ENCODE peak calls at places on chromosomes 2 and 18, in four cellular contexts. One of them, this sample, is unnamed.

GRCh38 chr18:75375341-75375740 is 52.2 kb downstream of the SMIM21 start:
- DNase-seq in K562: no peak
- DNase-seq in SK-N-SH: no peak
- DNase-seq in H1: no peak
- DNase-seq in this sample: no peak

GRCh38 chr2:120245520-120245835 is 7.2 kb upstream of the RALB start:
- DNase-seq in K562: no peak
- DNase-seq in SK-N-SH: no peak
- DNase-seq in H1: no peak
- DNase-seq in this sample: no peak

GRCh38 chr18:26307161-26307773 is 81.0 kb downstream of the TAF4B start:
- DNase-seq in K562: peak
- DNase-seq in SK-N-SH: peak
- DNase-seq in H1: no peak
- DNase-seq in this sample: no peak

GRCh38 chr2:18641823-18642222 is 52.5 kb upstream of the NT5C1B start:
- DNase-seq in K562: no peak
- DNase-seq in SK-N-SH: no peak
- DNase-seq in H1: no peak
- DNase-seq in this sample: no peak

GRCh38 chr2:221818569-221818968 is 246.5 kb upstream of the EPHA4 start:
- DNase-seq in K562: no peak
- DNase-seq in SK-N-SH: no peak
- DNase-seq in H1: no peak
- DNase-seq in this sample: no peak

GRCh38 chr2:219125225-219125885 is 35.3 kb downstream of the NHEJ1 start:
- DNase-seq in K562: peak
- DNase-seq in SK-N-SH: no peak
- DNase-seq in H1: no peak
- DNase-seq in this sample: no peak

GRCh38 chr2:69567909-69568300 is 75.6 kb downstream of the AAK1 start:
- DNase-seq in K562: no peak
- DNase-seq in SK-N-SH: no peak
- DNase-seq in H1: no peak
- DNase-seq in this sample: no peak

GRCh38 chr2:236063994-236064393 is 104.2 kb downstream of the GBX2 start:
- DNase-seq in K562: no peak
- DNase-seq in SK-N-SH: no peak
- DNase-seq in H1: no peak
- DNase-seq in this sample: no peak

GRCh38 chr18:79393626-79394401 is 1.9 kb upstream of the NFATC1 start:
- DNase-seq in K562: peak
- DNase-seq in SK-N-SH: peak
- DNase-seq in H1: no peak
- DNase-seq in this sample: peak

GRCh38 chr18:21363411-21363810 is 121.4 kb downstream of the GREB1L start:
- DNase-seq in K562: no peak
- DNase-seq in SK-N-SH: no peak
- DNase-seq in H1: no peak
- DNase-seq in this sample: no peak

GRCh38 chr2:174337337-174338154 is 2.8 kb downstream of the SP9 start:
- DNase-seq in K562: peak
- DNase-seq in SK-N-SH: peak
- DNase-seq in H1: no peak
- DNase-seq in this sample: peak

GRCh38 chr18:78875268-78875997 is 104.2 kb upstream of the SALL3 start:
- DNase-seq in K562: peak
- DNase-seq in SK-N-SH: peak
- DNase-seq in H1: peak
- DNase-seq in this sample: peak

GRCh38 chr2:74831693-74832530 is 2.0 kb upstream of the HK2 start:
- DNase-seq in K562: peak
- DNase-seq in SK-N-SH: no peak
- DNase-seq in H1: no peak
- DNase-seq in this sample: no peak

GRCh38 chr18:46152436-46152807 is 48.2 kb downstream of the HAUS1 start:
- DNase-seq in K562: no peak
- DNase-seq in SK-N-SH: no peak
- DNase-seq in H1: no peak
- DNase-seq in this sample: no peak

GRCh38 chr2:29920631-29921559 is 491 bp downstream of the ALK start:
- DNase-seq in K562: no peak
- DNase-seq in SK-N-SH: peak
- DNase-seq in H1: no peak
- DNase-seq in this sample: peak

GRCh38 chr2:72859831-72860262 is 27.4 kb upstream of the SPR start:
- DNase-seq in K562: peak
- DNase-seq in SK-N-SH: peak
- DNase-seq in H1: no peak
- DNase-seq in this sample: peak

GRCh38 chr2:3179208-3179607 is 198.4 kb downstream of the EIPR1 start:
- DNase-seq in K562: no peak
- DNase-seq in SK-N-SH: peak
- DNase-seq in H1: no peak
- DNase-seq in this sample: peak

GRCh38 chr2:127235082-127235702 is 15.1 kb upstream of the CYP27C1 start:
- DNase-seq in K562: no peak
- DNase-seq in SK-N-SH: no peak
- DNase-seq in H1: no peak
- DNase-seq in this sample: no peak
- TF ChIP-seq MAX in K562: no peak
- TF ChIP-seq MAX in SK-N-SH: no peak
- TF ChIP-seq MAX in H1: no peak
- TF ChIP-seq MAX in this sample: no peak

GRCh38 chr2:140863713-140864112 is 1267.1 kb downstream of the LRP1B start:
- DNase-seq in K562: peak
- DNase-seq in SK-N-SH: peak
- DNase-seq in H1: no peak
- DNase-seq in this sample: no peak
- TF ChIP-seq TEAD4 in K562: no peak
- TF ChIP-seq TEAD4 in SK-N-SH: no peak
- TF ChIP-seq TEAD4 in H1: no peak
- TF ChIP-seq TEAD4 in this sample: no peak

DNA sequence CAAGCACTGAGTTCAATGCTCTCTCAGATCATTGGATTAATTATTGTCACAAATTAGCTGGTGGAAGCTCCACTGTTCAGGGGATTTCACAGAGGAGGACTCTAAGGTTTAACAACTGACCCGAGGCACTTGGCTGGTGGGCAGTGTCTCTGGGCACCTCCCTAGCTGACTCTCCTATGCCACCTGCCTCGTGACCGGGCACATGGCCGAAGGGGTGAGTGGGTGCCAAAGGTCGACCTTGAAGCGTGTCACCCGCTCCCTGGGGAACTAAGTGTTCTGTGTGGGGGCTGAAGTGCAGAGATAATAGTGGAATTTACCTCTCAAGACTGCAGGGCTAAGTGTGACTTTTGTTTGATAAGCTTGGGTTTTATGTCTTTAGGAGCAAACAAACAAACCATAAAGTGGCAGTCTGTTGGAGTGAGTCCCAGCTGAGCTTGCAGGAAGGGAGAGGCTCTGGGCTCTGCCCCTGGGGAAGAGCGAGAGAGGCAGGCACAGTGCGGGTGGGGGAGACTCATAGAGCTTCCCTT is 64.8 kb downstream of the BCL2L11 start:
- DNase-seq in K562: no peak
- DNase-seq in SK-N-SH: no peak
- DNase-seq in H1: no peak
- DNase-seq in this sample: no peak
- TF ChIP-seq MAX in K562: no peak
- TF ChIP-seq MAX in SK-N-SH: no peak
- TF ChIP-seq MAX in H1: no peak
- TF ChIP-seq MAX in this sample: no peak

DNA sequence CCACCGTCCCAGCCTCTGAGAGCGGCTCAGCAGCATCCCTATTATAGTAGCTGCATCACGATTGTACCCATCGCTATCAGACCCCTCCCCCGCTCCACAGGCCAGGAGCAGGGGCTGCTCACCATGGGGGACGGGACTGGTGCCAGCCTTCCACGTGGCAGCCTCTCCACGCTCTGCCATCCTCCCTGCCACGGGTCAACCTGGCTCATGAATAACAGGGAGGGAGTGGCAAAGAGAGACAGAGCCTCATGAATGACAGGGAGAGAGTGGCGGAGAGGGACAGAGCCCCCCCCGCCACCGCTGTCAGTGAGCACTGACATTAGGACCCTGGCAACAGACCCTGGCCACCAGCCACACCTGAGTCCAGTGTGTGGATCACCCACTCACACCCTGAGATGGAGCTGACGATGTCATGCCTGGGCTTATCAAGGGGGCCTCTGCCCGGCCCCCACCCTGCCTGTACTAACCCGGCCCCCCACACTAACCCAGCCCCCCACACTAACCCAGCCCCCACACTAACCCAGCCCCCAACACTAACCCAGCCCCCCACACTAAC is 16.9 kb downstream of the CROCC2 start:
- DNase-seq in K562: no peak
- DNase-seq in SK-N-SH: peak
- DNase-seq in H1: no peak
- DNase-seq in this sample: peak
- TF ChIP-seq TEAD4 in K562: no peak
- TF ChIP-seq TEAD4 in SK-N-SH: no peak
- TF ChIP-seq TEAD4 in H1: no peak
- TF ChIP-seq TEAD4 in this sample: no peak

GRCh38 chr18:2306641-2307040 is 264.7 kb downstream of the METTL4 start:
- DNase-seq in K562: no peak
- DNase-seq in SK-N-SH: no peak
- DNase-seq in H1: no peak
- DNase-seq in this sample: no peak

GRCh38 chr18:2302628-2303516 is 268.4 kb downstream of the METTL4 start:
- DNase-seq in K562: peak
- DNase-seq in SK-N-SH: no peak
- DNase-seq in H1: no peak
- DNase-seq in this sample: no peak

GRCh38 chr18:2302012-2302411 is 269.3 kb downstream of the METTL4 start:
- DNase-seq in K562: no peak
- DNase-seq in SK-N-SH: no peak
- DNase-seq in H1: no peak
- DNase-seq in this sample: no peak

GRCh38 chr18:2303517-2304238 is 267.6 kb downstream of the METTL4 start:
- DNase-seq in K562: peak
- DNase-seq in SK-N-SH: no peak
- DNase-seq in H1: no peak
- DNase-seq in this sample: no peak

GRCh38 chr18:2304378-2305175 is 266.7 kb downstream of the METTL4 start:
- DNase-seq in K562: no peak
- DNase-seq in SK-N-SH: no peak
- DNase-seq in H1: no peak
- DNase-seq in this sample: no peak
- TF ChIP-seq MAX in K562: no peak
- TF ChIP-seq MAX in SK-N-SH: no peak
- TF ChIP-seq MAX in H1: no peak
- TF ChIP-seq MAX in this sample: no peak

GRCh38 chr2:201854221-201854801 is 48.0 kb downstream of the CDK15 start:
- DNase-seq in K562: no peak
- DNase-seq in SK-N-SH: no peak
- DNase-seq in H1: no peak
- DNase-seq in this sample: no peak
- TF ChIP-seq TEAD4 in K562: no peak
- TF ChIP-seq TEAD4 in SK-N-SH: peak
- TF ChIP-seq TEAD4 in H1: no peak
- TF ChIP-seq TEAD4 in this sample: no peak

GRCh38 chr2:54651291-54651690 is 72.2 kb upstream of the EML6 start:
- DNase-seq in K562: no peak
- DNase-seq in SK-N-SH: no peak
- DNase-seq in H1: no peak
- DNase-seq in this sample: no peak

GRCh38 chr2:54655051-54655809 is 68.2 kb upstream of the EML6 start:
- DNase-seq in K562: no peak
- DNase-seq in SK-N-SH: no peak
- DNase-seq in H1: no peak
- DNase-seq in this sample: no peak

GRCh38 chr2:54650612-54651011 is 72.8 kb upstream of the EML6 start:
- DNase-seq in K562: no peak
- DNase-seq in SK-N-SH: no peak
- DNase-seq in H1: no peak
- DNase-seq in this sample: no peak

GRCh38 chr2:54653572-54654204 is 69.8 kb upstream of the EML6 start:
- DNase-seq in K562: no peak
- DNase-seq in SK-N-SH: no peak
- DNase-seq in H1: no peak
- DNase-seq in this sample: no peak

GRCh38 chr2:54652540-54652939 is 70.9 kb upstream of the EML6 start:
- DNase-seq in K562: no peak
- DNase-seq in SK-N-SH: no peak
- DNase-seq in H1: no peak
- DNase-seq in this sample: no peak
- TF ChIP-seq MAX in K562: no peak
- TF ChIP-seq MAX in SK-N-SH: no peak
- TF ChIP-seq MAX in H1: no peak
- TF ChIP-seq MAX in this sample: no peak

GRCh38 chr2:240247868-240248820 is 107.7 kb upstream of the OTOS start:
- DNase-seq in K562: no peak
- DNase-seq in SK-N-SH: peak
- DNase-seq in H1: no peak
- DNase-seq in this sample: no peak
- TF ChIP-seq TEAD4 in K562: no peak
- TF ChIP-seq TEAD4 in SK-N-SH: no peak
- TF ChIP-seq TEAD4 in H1: no peak
- TF ChIP-seq TEAD4 in this sample: no peak

GRCh38 chr2:208062113-208062512 is 36.8 kb upstream of the PLEKHM3 start:
- DNase-seq in K562: peak
- DNase-seq in SK-N-SH: no peak
- DNase-seq in H1: no peak
- DNase-seq in this sample: no peak
- TF ChIP-seq MAX in K562: no peak
- TF ChIP-seq MAX in SK-N-SH: no peak
- TF ChIP-seq MAX in H1: no peak
- TF ChIP-seq MAX in this sample: no peak

DNA sequence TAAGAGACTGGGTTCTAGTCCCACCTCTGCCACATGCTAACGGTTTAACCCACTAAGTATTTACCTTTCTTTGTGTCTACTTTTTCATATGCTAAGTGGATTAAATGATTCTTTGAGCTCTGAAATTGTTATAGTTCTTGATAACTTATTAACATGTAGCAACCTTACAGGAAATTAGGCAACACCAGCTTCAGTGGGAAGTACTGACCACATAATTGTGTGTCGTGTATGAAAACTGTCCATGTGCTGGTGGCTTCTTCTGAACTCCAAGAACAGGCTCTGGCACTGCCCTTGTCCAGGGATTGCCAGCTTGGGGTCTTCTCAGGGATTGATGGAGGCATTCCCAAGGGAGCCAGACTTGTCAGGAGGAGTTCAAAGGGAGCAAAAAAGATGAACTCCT is 427.7 kb downstream of the TGIF1 start:
- DNase-seq in K562: no peak
- DNase-seq in SK-N-SH: no peak
- DNase-seq in H1: no peak
- DNase-seq in this sample: no peak
- TF ChIP-seq TEAD4 in K562: no peak
- TF ChIP-seq TEAD4 in SK-N-SH: no peak
- TF ChIP-seq TEAD4 in H1: no peak
- TF ChIP-seq TEAD4 in this sample: no peak

This sample was measured in WTC11.